ENCODE peak calls at places on chromosomes 2 and 18, in four cellular contexts. T, U, O and P are unnamed samples.

GRCh38 chr2:54599326-54599710 is 124.1 kb upstream of the EML6 start:
- DNase-seq in T (no peak), U (no peak), O (no peak), P (no peak)

GRCh38 chr18:23779696-23780303 is 90.5 kb downstream of the LAMA3 start:
- DNase-seq in T (peak), U (peak), O (no peak), P (no peak)

GRCh38 chr2:64699712-64700111 is 46.0 kb upstream of the SERTAD2 start:
- DNase-seq in T (no peak), U (no peak), O (no peak), P (no peak)

GRCh38 chr18:26956894-26957293 is 91.4 kb upstream of the AQP4 start:
- DNase-seq in T (no peak), U (no peak), O (peak), P (no peak)

GRCh38 chr2:86543335-86543734 is 19.9 kb downstream of the CHMP3 start:
- DNase-seq in T (no peak), U (no peak), O (no peak), P (no peak)

GRCh38 chr2:121485039-121485438 is 45.6 kb upstream of the RNU4ATAC start:
- DNase-seq in T (peak), U (no peak), O (no peak), P (no peak)

GRCh38 chr2:11359865-11360264 is 15.4 kb upstream of the ROCK2 start:
- DNase-seq in T (no peak), U (no peak), O (no peak), P (no peak)

GRCh38 chr2:199779589-199779988 is 71.4 kb downstream of the FTCDNL1 start:
- DNase-seq in T (no peak), U (no peak), O (no peak), P (no peak)

GRCh38 chr2:74991977-74992376 is 33.5 kb downstream of the POLE4 start:
- DNase-seq in T (peak), U (peak), O (no peak), P (no peak)

GRCh38 chr18:45212186-45213039 is 402.9 kb upstream of the SLC14A2 start:
- DNase-seq in T (peak), U (no peak), O (peak), P (peak)

GRCh38 chr2:157497603-157498314 is 53.9 kb upstream of the CYTIP start:
- DNase-seq in T (peak), U (no peak), O (peak), P (peak)

GRCh38 chr2:99881901-99882591 is 260.3 kb downstream of the AFF3 start:
- DNase-seq in T (peak), U (no peak), O (no peak), P (no peak)

GRCh38 chr2:119846021-119846420 is 86.3 kb downstream of the PTPN4 start:
- DNase-seq in T (no peak), U (no peak), O (no peak), P (no peak)

GRCh38 chr2:237305579-237305978 is 108.4 kb downstream of the COL6A3 start:
- DNase-seq in T (no peak), U (no peak), O (no peak), P (no peak)

GRCh38 chr2:231222318-231223000 is 24.0 kb downstream of the ARMC9 start:
- DNase-seq in T (peak), U (no peak), O (no peak), P (peak)

GRCh38 chr2:181892795-181893435 is 1.4 kb downstream of the ITPRID2 start:
- DNase-seq in T (peak), U (peak), O (no peak), P (no peak)

GRCh38 chr2:227877359-227878309 is 6.2 kb downstream of the DAW1 start:
- DNase-seq in T (peak), U (no peak), O (no peak), P (no peak)

GRCh38 chr2:66574701-66575624 is 140.0 kb downstream of the MEIS1 start:
- DNase-seq in T (peak), U (no peak), O (peak), P (no peak)

GRCh38 chr18:48602759-48603390 is 64.0 kb downstream of the CTIF start:
- DNase-seq in T (no peak), U (no peak), O (no peak), P (no peak)

GRCh38 chr2:128473175-128474013 is 154.7 kb upstream of the HS6ST1 start:
- DNase-seq in T (peak), U (peak), O (peak), P (peak)

GRCh38 chr2:41847744-41848441 is 199.9 kb upstream of the PKDCC start:
- DNase-seq in T (peak), U (no peak), O (no peak), P (no peak)

GRCh38 chr2:237895544-237896506 is 36.4 kb downstream of the RAMP1 start:
- DNase-seq in T (no peak), U (no peak), O (no peak), P (no peak)

GRCh38 chr2:133411857-133412256 is 156.4 kb downstream of the NCKAP5 start:
- DNase-seq in T (no peak), U (no peak), O (peak), P (no peak)

GRCh38 chr2:172103471-172104292 is 982 bp upstream of the DLX2 start:
- DNase-seq in T (peak), U (no peak), O (peak), P (peak)

GRCh38 chr18:21242141-21243040 is at the start of gene GREB1L:
- DNase-seq in T (peak), U (no peak), O (peak), P (peak)

GRCh38 chr2:181679544-181679979 is 755 bp downstream of the NEUROD1 start:
- DNase-seq in T (no peak), U (no peak), O (no peak), P (no peak)

GRCh38 chr2:190121971-190122370 is 59.4 kb upstream of the MSTN start:
- DNase-seq in T (peak), U (no peak), O (peak), P (peak)

GRCh38 chr2:47654790-47655562 is 128.0 kb upstream of the MSH6 start:
- DNase-seq in T (no peak), U (no peak), O (peak), P (peak)

GRCh38 chr2:184032983-184033382 is 565.3 kb upstream of the ZNF804A start:
- DNase-seq in T (no peak), U (no peak), O (no peak), P (no peak)

GRCh38 chr2:15293262-15293937 is 267.7 kb downstream of the NBAS start:
- DNase-seq in T (no peak), U (no peak), O (no peak), P (no peak)

GRCh38 chr2:127820080-127820668 is 9.2 kb upstream of the WDR33 start:
- DNase-seq in T (peak), U (no peak), O (peak), P (no peak)

GRCh38 chr2:30404354-30405265 is 42.4 kb upstream of the LCLAT1 start:
- DNase-seq in T (peak), U (no peak), O (peak), P (no peak)

GRCh38 chr2:59266453-59266852 is 1025.3 kb upstream of the FANCL start:
- DNase-seq in T (no peak), U (no peak), O (no peak), P (no peak)

GRCh38 chr18:2846241-2846637 is 567 bp upstream of the EMILIN2 start:
- DNase-seq in T (peak), U (no peak), O (peak), P (peak)

GRCh38 chr2:178012639-178013038 is 59.9 kb downstream of the PDE11A start:
- DNase-seq in T (no peak), U (no peak), O (no peak), P (no peak)

GRCh38 chr18:944440-944839 is 39.8 kb downstream of the ADCYAP1 start:
- DNase-seq in T (peak), U (peak), O (no peak), P (no peak)

GRCh38 chr2:44920751-44921150 is 20.8 kb upstream of the SIX3 start:
- DNase-seq in T (no peak), U (no peak), O (no peak), P (no peak)

GRCh38 chr2:39665811-39666488 is at the start of gene TMEM178A:
- DNase-seq in T (no peak), U (no peak), O (peak), P (peak)

GRCh38 chr18:49491857-49492693 is 5.0 kb upstream of the C18orf32 start:
- DNase-seq in T (peak), U (peak), O (peak), P (peak)

GRCh38 chr2:30424231-30424630 is 22.8 kb upstream of the LCLAT1 start:
- DNase-seq in T (no peak), U (no peak), O (no peak), P (no peak)

GRCh38 chr2:168114021-168114420 is 133.4 kb downstream of the STK39 start:
- DNase-seq in T (peak), U (no peak), O (no peak), P (no peak)

GRCh38 chr2:168118733-168119518 is 128.5 kb downstream of the STK39 start:
- DNase-seq in T (peak), U (peak), O (peak), P (peak)

GRCh38 chr2:168119519-168120141 is 127.8 kb downstream of the STK39 start:
- DNase-seq in T (peak), U (peak), O (peak), P (peak)

GRCh38 chr2:168114619-168115018 is 132.8 kb downstream of the STK39 start:
- DNase-seq in T (no peak), U (no peak), O (no peak), P (no peak)

GRCh38 chr2:168116448-168116847 is 130.9 kb downstream of the STK39 start:
- DNase-seq in T (no peak), U (no peak), O (peak), P (no peak)
- TF ChIP-seq CTCF in T (no peak), U (peak), O (peak), P (no peak)

GRCh38 chr2:218263817-218264611 is 3.2 kb downstream of the GPBAR1 start:
- DNase-seq in T (no peak), U (no peak), O (no peak), P (no peak)
- TF ChIP-seq CTCF in T (peak), U (peak), O (no peak), P (no peak)

DNA sequence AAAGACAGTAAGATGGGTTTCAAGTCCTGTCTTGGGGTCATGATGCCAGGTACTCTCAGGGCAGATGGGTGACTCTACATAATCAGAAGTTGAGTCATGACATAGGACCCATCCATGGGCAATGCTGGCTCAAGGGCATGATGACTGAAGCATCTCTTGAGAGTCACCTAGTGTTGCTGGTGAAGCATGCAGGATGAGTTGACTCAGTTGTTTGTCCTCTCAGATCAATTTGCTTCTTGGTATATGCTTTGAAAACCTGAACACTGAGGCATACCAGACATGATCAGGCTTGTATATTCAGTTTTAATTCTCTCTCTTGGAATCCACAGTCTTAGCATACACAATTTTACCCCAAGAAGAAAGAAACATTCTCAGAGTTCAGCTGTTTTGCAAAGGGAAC is 658.9 kb upstream of the NXPH2 start:
- DNase-seq in T (no peak), U (no peak), O (no peak), P (no peak)
- TF ChIP-seq CTCF in T (no peak), U (no peak), O (no peak), P (no peak)

DNA sequence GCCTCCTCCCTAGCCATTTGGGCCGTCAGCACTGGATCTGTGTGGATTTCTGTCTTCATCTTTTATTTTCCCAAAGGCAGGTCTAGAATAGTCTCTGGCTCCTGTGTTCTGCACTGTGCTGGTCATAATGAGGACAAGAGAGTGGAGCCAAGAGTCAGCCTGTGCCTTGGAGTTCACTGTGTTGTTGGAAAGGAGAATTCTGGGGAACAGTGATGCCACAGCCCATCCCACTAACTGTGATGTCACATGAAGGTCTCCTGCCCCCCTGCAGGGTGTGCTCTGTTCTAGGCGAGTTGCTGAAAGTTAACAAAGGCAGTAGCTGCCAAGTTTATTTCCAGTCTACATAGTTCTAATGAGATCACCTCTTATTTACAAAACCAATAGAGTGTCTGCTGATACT is 248.5 kb downstream of the TPGS2 start:
- DNase-seq in T (peak), U (no peak), O (no peak), P (no peak)
- TF ChIP-seq CTCF in T (peak), U (peak), O (no peak), P (no peak)

GRCh38 chr2:217943379-217944321 is 59.1 kb downstream of the TNS1 start:
- DNase-seq in T (peak), U (no peak), O (peak), P (no peak)
- TF ChIP-seq CTCF in T (peak), U (peak), O (peak), P (no peak)